ENCODE peak calls at places on chromosomes 12 and 14, in eight cellular contexts. R is stomach, H is ovary, K is A549, N is tibial nerve, U is sigmoid colon, G is transverse colon, F is K562. I is an unnamed sample.

GRCh38 chr12:118581396-118581795 is 205.0 kb downstream of the SUDS3 start:
- DNase-seq in R (no peak), H (no peak), K (no peak), N (no peak), U (no peak), G (no peak), F (no peak), I (no peak)

GRCh38 chr12:113826805-113827204 is 139.3 kb downstream of the RBM19 start:
- DNase-seq in R (no peak), H (no peak), K (peak), N (no peak), U (no peak), G (no peak), F (no peak), I (no peak)

GRCh38 chr12:116990971-116991966 is 80.5 kb downstream of the FBXW8 start:
- DNase-seq in R (no peak), H (no peak), K (no peak), N (no peak), U (no peak), G (no peak), F (no peak), I (no peak)

GRCh38 chr14:71395151-71395604 is 487.9 kb downstream of the PCNX1 start:
- DNase-seq in R (no peak), H (no peak), K (no peak), N (no peak), U (no peak), G (no peak), F (no peak), I (no peak)

GRCh38 chr12:100401660-100402059 is 44.8 kb downstream of the SLC17A8 start:
- DNase-seq in R (no peak), H (no peak), K (peak), N (no peak), U (no peak), G (peak), F (no peak), I (no peak)

GRCh38 chr12:108833355-108833733 is 24.0 kb downstream of the SSH1 start:
- DNase-seq in R (no peak), H (no peak), K (peak), N (no peak), U (no peak), G (no peak), F (no peak), I (peak)

GRCh38 chr12:68280240-68280639 is 26.8 kb upstream of the IL22 start:
- DNase-seq in R (no peak), H (no peak), K (no peak), N (no peak), U (no peak), G (no peak), F (peak), I (no peak)

GRCh38 chr12:93766802-93767523 is 89.8 kb downstream of the CRADD start:
- DNase-seq in R (no peak), H (peak), K (peak), N (no peak), U (peak), G (peak), F (peak), I (no peak)

GRCh38 chr14:104985675-104986486 is at the start of gene CLBA1:
- DNase-seq in R (peak), H (peak), K (peak), N (no peak), U (peak), G (peak), F (peak), I (peak)

GRCh38 chr12:53337998-53338397 is 1.8 kb upstream of the SP7 start:
- DNase-seq in R (no peak), H (no peak), K (no peak), N (no peak), U (no peak), G (no peak), F (peak), I (no peak)

GRCh38 chr12:20415013-20415412 is 46.7 kb downstream of the PDE3A start:
- DNase-seq in R (no peak), H (peak), K (no peak), N (no peak), U (no peak), G (no peak), F (no peak), I (no peak)

GRCh38 chr14:92653162-92653651 is 95.2 kb downstream of the LGMN start:
- DNase-seq in R (no peak), H (no peak), K (no peak), N (no peak), U (no peak), G (no peak), F (no peak), I (no peak)

GRCh38 chr12:123075591-123076171 is 75.2 kb downstream of the PITPNM2 start:
- DNase-seq in R (peak), H (peak), K (no peak), N (no peak), U (no peak), G (peak), F (peak), I (peak)

GRCh38 chr14:61355892-61356325 is 34.5 kb downstream of the PRKCH start:
- DNase-seq in R (no peak), H (peak), K (peak), N (no peak), U (peak), G (no peak), F (no peak), I (peak)

GRCh38 chr12:111812881-111813741 is 28.9 kb upstream of the MAPKAPK5 start:
- DNase-seq in R (peak), H (peak), K (peak), N (peak), U (peak), G (peak), F (peak), I (peak)

GRCh38 chr12:86006727-86007126 is 132.6 kb downstream of the NTS start:
- DNase-seq in R (no peak), H (no peak), K (no peak), N (no peak), U (no peak), G (no peak), F (no peak), I (no peak)

GRCh38 chr14:63713765-63714164 is 14.1 kb downstream of the SGPP1 start:
- DNase-seq in R (no peak), H (no peak), K (no peak), N (no peak), U (no peak), G (no peak), F (peak), I (no peak)

GRCh38 chr12:117441751-117442150 is 80.3 kb upstream of the NOS1 start:
- DNase-seq in R (no peak), H (no peak), K (peak), N (no peak), U (peak), G (no peak), F (no peak), I (no peak)

GRCh38 chr12:6666211-6666610 is 3.3 kb upstream of the ING4 start:
- DNase-seq in R (no peak), H (no peak), K (no peak), N (no peak), U (no peak), G (no peak), F (no peak), I (no peak)

GRCh38 chr12:124695861-124696260 is 128.4 kb upstream of the NCOR2 start:
- DNase-seq in R (no peak), H (no peak), K (no peak), N (no peak), U (no peak), G (no peak), F (no peak), I (no peak)

GRCh38 chr14:22657861-22658260 is 13.7 kb upstream of the OR6J1 start:
- DNase-seq in R (no peak), H (no peak), K (no peak), N (no peak), U (no peak), G (no peak), F (peak), I (no peak)

GRCh38 chr12:50061172-50061571 is 3.8 kb downstream of the ASIC1 start:
- DNase-seq in R (no peak), H (no peak), K (no peak), N (no peak), U (no peak), G (no peak), F (no peak), I (no peak)

GRCh38 chr12:53241623-53242412 is 9.8 kb upstream of the RARG start:
- DNase-seq in R (no peak), H (no peak), K (no peak), N (no peak), U (no peak), G (no peak), F (no peak), I (no peak)

GRCh38 chr12:62862259-62862881 is 72.6 kb downstream of the PPM1H start:
- DNase-seq in R (no peak), H (no peak), K (no peak), N (no peak), U (no peak), G (no peak), F (no peak), I (no peak)

GRCh38 chr12:47754881-47755280 is 3.8 kb downstream of the RAPGEF3 start:
- DNase-seq in R (peak), H (no peak), K (no peak), N (no peak), U (no peak), G (peak), F (no peak), I (peak)

GRCh38 chr12:111220363-111220762 is 148.5 kb downstream of the PHETA1 start:
- DNase-seq in R (no peak), H (no peak), K (no peak), N (no peak), U (no peak), G (no peak), F (no peak), I (no peak)

GRCh38 chr12:14369322-14369721 is 3.8 kb downstream of the ATF7IP start:
- DNase-seq in R (no peak), H (no peak), K (no peak), N (no peak), U (no peak), G (no peak), F (no peak), I (no peak)

DNA sequence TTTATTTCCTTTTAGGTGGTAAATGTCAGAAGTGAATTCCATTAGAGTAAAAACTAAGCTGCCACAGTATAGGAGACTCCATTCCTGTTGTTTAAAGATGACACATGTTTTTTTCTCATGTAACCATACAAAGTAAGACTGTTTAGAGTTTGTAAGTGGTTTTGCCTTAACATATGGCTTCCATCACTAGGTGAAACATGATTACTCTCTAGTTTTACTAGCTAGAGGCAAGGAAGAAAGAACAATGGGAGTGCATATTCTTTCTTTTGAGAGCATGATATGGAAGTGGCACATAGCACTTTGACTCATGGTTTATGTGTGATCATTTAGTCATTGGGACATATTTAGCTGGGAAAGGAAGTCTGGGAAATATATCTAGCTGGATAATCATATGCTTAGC is 7.7 kb downstream of the ATF7IP start:
- DNase-seq in R (no peak), H (no peak), K (no peak), N (no peak), U (no peak), G (no peak), F (no peak), I (no peak)
- TF ChIP-seq EP300 in R (no peak), H (no peak), K (no peak), N (no peak), U (no peak), G (no peak), F (no peak), I (no peak)

DNA sequence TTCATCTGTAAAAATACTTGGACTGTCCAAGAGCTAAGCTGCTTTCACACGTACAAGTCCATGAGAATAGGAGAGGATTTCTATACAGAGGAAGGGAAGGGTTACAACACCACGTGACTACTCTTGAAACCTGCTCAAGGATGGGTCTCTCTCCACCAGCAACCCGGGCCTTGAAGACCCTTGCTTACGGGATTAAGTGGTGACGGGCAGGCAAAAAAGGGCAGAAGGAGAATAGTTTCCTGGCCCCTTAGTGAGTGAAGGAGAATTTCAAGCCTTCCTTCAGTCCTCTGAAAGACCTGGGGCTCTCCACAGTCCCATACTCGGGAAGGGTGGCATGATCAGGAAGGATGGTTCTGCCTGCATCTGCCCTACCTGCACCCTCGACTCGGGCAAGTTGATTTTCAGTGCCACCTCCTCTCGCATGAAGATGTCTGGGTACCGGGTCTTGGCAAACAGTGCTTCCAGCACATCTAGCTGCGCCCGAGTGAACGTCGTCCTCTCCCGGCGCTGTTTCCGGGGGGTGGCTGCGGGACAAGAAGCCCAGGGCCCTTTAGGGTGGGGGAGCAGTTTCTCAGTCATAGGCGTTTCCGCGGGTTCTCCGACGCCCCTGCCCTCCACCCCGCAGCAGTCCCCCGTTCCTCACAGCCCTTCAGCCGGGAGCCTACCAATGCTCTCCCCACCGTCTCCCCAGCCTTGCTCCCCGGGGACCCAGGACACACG is 6.3 kb downstream of the OTX2 start:
- DNase-seq in R (no peak), H (no peak), K (no peak), N (no peak), U (no peak), G (no peak), F (no peak), I (peak)
- H3K4me3 ChIP-seq in R (no peak), H (no peak), K (no peak), N (no peak), U (no peak), G (no peak), F (no peak), I (no peak)

GRCh38 chr12:89228466-89228865 is 123.8 kb downstream of the DUSP6 start:
- DNase-seq in R (no peak), H (no peak), K (no peak), N (no peak), U (no peak), G (no peak), F (no peak), I (no peak)

GRCh38 chr12:89227774-89228173 is 124.5 kb downstream of the DUSP6 start:
- DNase-seq in R (no peak), H (no peak), K (no peak), N (no peak), U (no peak), G (no peak), F (no peak), I (no peak)

GRCh38 chr12:89225401-89225800 is 126.9 kb downstream of the DUSP6 start:
- DNase-seq in R (no peak), H (no peak), K (no peak), N (no peak), U (no peak), G (peak), F (no peak), I (no peak)

GRCh38 chr12:89230376-89231101 is 121.8 kb downstream of the DUSP6 start:
- DNase-seq in R (no peak), H (no peak), K (no peak), N (no peak), U (no peak), G (no peak), F (no peak), I (no peak)

GRCh38 chr12:89225808-89226368 is 126.4 kb downstream of the DUSP6 start:
- DNase-seq in R (peak), H (peak), K (no peak), N (no peak), U (no peak), G (peak), F (no peak), I (no peak)
- TF ChIP-seq EP300 in R (no peak), H (no peak), K (no peak), N (no peak), U (no peak), G (no peak), F (no peak), I (no peak)

GRCh38 chr14:82029038-82029437 is 495.4 kb upstream of the SEL1L start:
- DNase-seq in R (no peak), H (no peak), K (no peak), N (no peak), U (no peak), G (no peak), F (no peak), I (no peak)
- H3K4me3 ChIP-seq in R (no peak), H (no peak), K (no peak), N (no peak), U (no peak), G (no peak), F (no peak), I (no peak)

DNA sequence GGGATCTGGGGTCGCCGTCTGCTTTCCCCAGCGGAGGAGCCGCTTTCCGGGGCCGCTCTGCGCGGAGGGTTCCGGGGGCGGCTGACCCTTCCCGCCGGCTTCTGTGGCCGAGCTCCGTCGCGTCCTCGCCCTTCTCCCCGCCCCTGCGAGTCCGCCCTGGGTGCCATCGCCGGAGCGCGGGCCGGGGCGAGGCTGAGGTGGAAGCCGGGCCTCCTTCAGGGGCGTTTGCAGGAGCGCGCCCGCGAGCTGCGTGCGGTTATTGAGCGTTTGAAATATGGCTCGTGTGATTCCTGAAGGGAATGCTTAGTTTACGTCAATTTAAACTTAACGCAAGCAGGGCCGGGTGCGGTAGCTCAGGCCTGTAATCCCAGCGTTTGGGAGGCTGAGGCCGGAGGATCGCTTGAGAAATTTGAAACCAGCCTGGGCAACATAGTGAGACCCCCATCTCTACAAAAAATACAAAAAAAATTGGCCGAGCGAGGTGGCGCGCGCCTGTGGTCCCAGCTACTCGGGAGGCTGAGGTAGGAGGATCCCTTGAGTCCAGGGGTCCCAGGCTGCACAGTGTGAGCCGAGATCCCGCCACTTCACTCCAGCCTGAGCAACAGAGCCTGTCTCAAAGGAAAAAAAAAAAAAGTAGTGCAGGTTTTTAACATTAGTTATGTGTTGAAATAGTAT is 664 bp downstream of the PGAM5 start:
- DNase-seq in R (peak), H (no peak), K (no peak), N (no peak), U (no peak), G (peak), F (peak), I (peak)
- TF ChIP-seq EP300 in R (no peak), H (no peak), K (no peak), N (no peak), U (no peak), G (no peak), F (no peak), I (no peak)

GRCh38 chr12:27824126-27824842 is 44.2 kb upstream of the MANSC4 start:
- DNase-seq in R (no peak), H (no peak), K (no peak), N (no peak), U (no peak), G (no peak), F (peak), I (no peak)

GRCh38 chr12:27821259-27821973 is 41.4 kb upstream of the MANSC4 start:
- DNase-seq in R (peak), H (peak), K (peak), N (no peak), U (no peak), G (peak), F (peak), I (no peak)

GRCh38 chr12:27820564-27820963 is 40.5 kb upstream of the MANSC4 start:
- DNase-seq in R (no peak), H (no peak), K (no peak), N (no peak), U (no peak), G (no peak), F (no peak), I (no peak)

GRCh38 chr12:27822076-27822712 is 42.2 kb upstream of the MANSC4 start:
- DNase-seq in R (no peak), H (no peak), K (no peak), N (no peak), U (no peak), G (no peak), F (peak), I (no peak)

DNA sequence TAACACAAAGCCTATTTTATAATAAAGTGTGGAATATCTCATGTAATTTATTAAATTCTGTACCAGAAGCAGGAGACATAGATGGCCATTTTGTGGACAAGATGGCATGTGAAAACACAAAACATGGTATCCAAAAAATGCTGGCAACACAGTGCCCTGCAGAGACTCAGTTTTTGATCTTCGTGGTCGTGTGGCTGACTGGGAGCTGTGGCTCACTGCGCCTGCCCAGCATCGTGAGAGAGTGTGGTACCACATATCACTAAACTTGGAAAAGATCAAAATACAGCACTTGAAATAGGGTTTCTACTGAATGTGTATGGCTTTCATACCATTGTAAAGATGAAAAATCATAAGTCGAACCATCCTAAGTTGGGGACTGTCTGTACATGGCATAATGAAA is 43.0 kb upstream of the MANSC4 start:
- DNase-seq in R (no peak), H (no peak), K (no peak), N (no peak), U (no peak), G (no peak), F (no peak), I (no peak)
- H3K4me3 ChIP-seq in R (no peak), H (no peak), K (no peak), N (no peak), U (no peak), G (no peak), F (no peak), I (no peak)

GRCh38 chr14:103552011-103552797 is 10.3 kb downstream of the BAG5 start:
- DNase-seq in R (no peak), H (peak), K (no peak), N (no peak), U (peak), G (no peak), F (no peak), I (peak)
- TF ChIP-seq EP300 in R (no peak), H (no peak), K (no peak), N (no peak), U (no peak), G (no peak), F (no peak), I (no peak)

GRCh38 chr14:51441001-51441400 is 201.0 kb downstream of the TMX1 start:
- DNase-seq in R (no peak), H (no peak), K (no peak), N (no peak), U (no peak), G (no peak), F (no peak), I (no peak)

GRCh38 chr14:51432302-51432948 is 192.4 kb downstream of the TMX1 start:
- DNase-seq in R (no peak), H (no peak), K (no peak), N (no peak), U (no peak), G (no peak), F (no peak), I (no peak)

GRCh38 chr14:51431741-51432140 is 191.7 kb downstream of the TMX1 start:
- DNase-seq in R (no peak), H (no peak), K (no peak), N (no peak), U (no peak), G (no peak), F (no peak), I (no peak)

GRCh38 chr14:51439896-51440295 is 199.8 kb downstream of the TMX1 start:
- DNase-seq in R (no peak), H (no peak), K (no peak), N (no peak), U (no peak), G (no peak), F (no peak), I (no peak)

GRCh38 chr14:51436630-51437029 is 196.6 kb downstream of the TMX1 start:
- DNase-seq in R (no peak), H (no peak), K (no peak), N (no peak), U (no peak), G (no peak), F (no peak), I (no peak)
- H3K4me3 ChIP-seq in R (no peak), H (no peak), K (no peak), N (no peak), U (no peak), G (no peak), F (no peak), I (no peak)

GRCh38 chr12:24719293-24719721 is 229.6 kb downstream of the BCAT1 start:
- DNase-seq in R (no peak), H (no peak), K (no peak), N (no peak), U (no peak), G (no peak), F (no peak), I (no peak)
- TF ChIP-seq EP300 in R (no peak), H (no peak), K (no peak), N (no peak), U (no peak), G (no peak), F (no peak), I (no peak)

I was measured in upper lobe of left lung.